ENCODE peak calls at places on chromosomes 13 and 19, in ten cellular contexts. A, J, R, W, F, K, Y, D, L and Z are unnamed samples. For H3K4me1, the result is how much of the 10 kb centered on the place peaks cover.

GRCh38 chr19:14089412-14089661 is 1.2 kb downstream of the SAMD1 start:
- DNase-seq in F (no peak), L (peak), A (no peak), J (no peak), W (peak), R (peak), D (no peak), K (no peak), Y (no peak), Z (no peak)

GRCh38 chr19:9645466-9645865 is 24.4 kb upstream of the ZNF561 start:
- DNase-seq in R (no peak), D (no peak), K (no peak), W (no peak), L (no peak), Y (no peak), A (no peak), F (no peak), J (no peak), Z (no peak)

GRCh38 chr13:112968910-112969691 is at the start of gene MCF2L:
- DNase-seq in Y (no peak), R (peak), L (peak), W (peak), F (no peak), J (peak), D (peak), A (peak), K (peak), Z (peak)

GRCh38 chr19:19113040-19113541 is 25.2 kb downstream of the TMEM161A start:
- DNase-seq in F (no peak), K (no peak), J (no peak), A (peak), W (no peak), R (no peak), D (no peak), L (peak), Y (no peak), Z (no peak)

GRCh38 chr13:99155821-99156220 is 44.8 kb upstream of the UBAC2 start:
- DNase-seq in W (no peak), A (no peak), L (no peak), F (no peak), K (no peak), R (no peak), D (no peak), J (no peak), Y (no peak), Z (no peak)

GRCh38 chr13:112972867-112973576 is 4.0 kb downstream of the MCF2L start:
- DNase-seq in A (peak), J (no peak), F (peak), R (no peak), W (no peak), K (peak), D (no peak), Y (no peak), L (no peak), Z (no peak)

GRCh38 chr19:48480476-48481190 is 11.5 kb downstream of the CYTH2 start:
- DNase-seq in R (no peak), W (peak), L (peak), Y (no peak), D (no peak), J (no peak), A (peak), K (no peak), F (no peak), Z (peak)

GRCh38 chr19:5932593-5933262 is 18.7 kb downstream of the CAPS start:
- DNase-seq in Y (no peak), W (no peak), L (no peak), R (no peak), F (no peak), D (no peak), K (no peak), J (no peak), A (no peak), Z (no peak)

GRCh38 chr13:23666576-23666975 is 96.4 kb downstream of the TNFRSF19 start:
- DNase-seq in L (no peak), W (no peak), F (no peak), D (no peak), Y (no peak), A (no peak), K (no peak), J (no peak), R (no peak), Z (no peak)

GRCh38 chr19:41295506-41295905 is 14.5 kb upstream of the CCDC97 start:
- DNase-seq in D (no peak), R (peak), K (no peak), F (no peak), W (no peak), L (no peak), J (no peak), Y (no peak), A (no peak), Z (no peak)

GRCh38 chr19:41297628-41298326 is 12.2 kb upstream of the CCDC97 start:
- DNase-seq in J (no peak), W (no peak), A (no peak), R (no peak), D (no peak), F (no peak), Y (no peak), L (no peak), K (peak), Z (no peak)

GRCh38 chr19:41298327-41298964 is 11.5 kb upstream of the CCDC97 start:
- DNase-seq in R (peak), W (no peak), D (no peak), F (peak), K (peak), A (peak), Y (peak), L (peak), J (peak), Z (peak)

GRCh38 chr19:41294393-41294792 is 15.6 kb upstream of the CCDC97 start:
- DNase-seq in Y (no peak), R (no peak), F (no peak), K (no peak), J (no peak), W (no peak), D (no peak), L (no peak), A (no peak), Z (no peak)

DNA sequence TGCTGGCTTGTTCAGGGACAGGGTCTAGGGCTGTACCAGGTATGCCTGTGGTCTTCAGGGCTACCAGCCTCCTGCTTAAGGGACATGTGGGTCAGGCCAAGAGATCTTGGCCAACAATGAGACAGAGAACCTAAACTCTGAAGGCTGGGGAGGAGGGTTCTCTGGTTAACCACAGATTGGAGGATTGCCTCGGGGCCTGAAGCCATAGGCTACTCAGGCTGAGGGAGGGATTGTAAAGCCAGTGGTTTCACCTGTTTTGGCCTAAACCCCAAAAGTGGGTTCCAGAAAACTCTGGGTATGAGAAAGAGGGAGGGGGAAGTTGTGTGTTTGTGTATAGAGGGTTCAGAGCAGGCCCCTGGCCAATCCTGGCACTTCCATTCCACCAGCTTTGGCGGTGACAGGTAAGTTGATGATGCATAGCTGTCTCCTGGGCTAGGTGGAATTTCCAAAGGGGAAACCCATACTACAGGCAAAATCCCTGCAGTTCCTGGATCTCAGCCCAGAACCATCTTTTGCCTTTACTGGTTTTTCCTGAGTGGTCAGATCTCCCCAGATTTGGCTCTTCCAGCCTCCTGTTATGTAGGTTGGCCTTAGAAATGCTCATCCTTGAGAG is 13.5 kb upstream of the CCDC97 start:
- DNase-seq in D (no peak), A (no peak), R (no peak), F (no peak), K (no peak), L (no peak), W (no peak), Y (no peak), J (no peak), Z (no peak)
- H3K4me1 ChIP-seq in D (under half), A (under half), R (under half), F (half or more), K (half or more), L (under half), W (under half), Y (under half), J (under half), Z (half or more)

GRCh38 chr19:36151144-36152051 is 849 bp downstream of the COX7A1 start:
- DNase-seq in W (no peak), Y (peak), A (peak), R (no peak), F (no peak), J (peak), K (no peak), L (no peak), D (no peak), Z (no peak)
- H3K4me1 ChIP-seq in W (under half), Y (under half), A (under half), R (under half), F (under half), J (under half), K (under half), L (under half), D (under half), Z (under half)

DNA sequence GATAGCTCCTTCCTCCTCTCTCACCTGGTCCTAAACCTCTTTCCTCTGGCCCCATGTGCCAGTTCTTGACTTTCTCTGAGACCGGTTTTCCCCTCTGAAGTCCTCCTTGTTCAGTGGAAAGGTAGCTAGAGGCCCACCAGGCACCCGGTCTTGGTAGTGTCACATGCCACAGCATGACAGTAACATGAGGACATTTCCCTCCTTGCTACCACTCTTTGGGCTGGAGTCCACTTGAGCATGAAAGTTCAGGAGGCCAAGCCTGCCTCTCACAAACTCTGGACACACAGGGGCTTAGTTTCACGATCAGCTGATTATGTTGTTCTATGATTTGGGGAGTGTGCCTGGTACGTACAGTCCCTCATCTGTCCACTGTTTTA is 45.6 kb downstream of the NFIX start:
- DNase-seq in K (no peak), F (no peak), L (no peak), R (no peak), A (no peak), Y (no peak), J (no peak), W (no peak), D (no peak), Z (no peak)
- H3K4me1 ChIP-seq in K (half or more), F (half or more), L (half or more), R (under half), A (under half), Y (half or more), J (half or more), W (under half), D (under half), Z (under half)

DNA sequence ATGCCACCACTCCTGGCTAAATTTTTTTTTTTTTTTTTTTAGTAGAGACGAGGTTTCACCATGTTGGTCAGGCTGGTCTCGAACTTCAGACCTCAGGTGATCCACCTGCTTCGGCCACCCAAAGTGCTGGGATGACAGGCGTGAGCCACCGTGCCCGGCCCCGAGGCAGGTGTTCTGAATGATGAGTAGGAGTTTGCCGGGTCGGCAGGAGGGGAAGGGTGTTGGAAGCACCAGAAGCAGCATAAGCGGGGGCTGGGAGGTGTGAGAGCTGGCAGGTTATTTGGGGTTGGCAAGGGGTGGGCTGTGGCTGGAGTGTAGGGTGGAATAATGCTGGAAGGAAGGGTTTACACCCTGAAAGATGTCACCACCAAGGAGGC is 1.8 kb downstream of the SPPL2B start:
- DNase-seq in R (no peak), L (no peak), W (no peak), F (no peak), Y (no peak), K (no peak), J (no peak), A (no peak), D (no peak), Z (no peak)
- H3K4me1 ChIP-seq in R (under half), L (under half), W (under half), F (half or more), Y (half or more), K (half or more), J (half or more), A (under half), D (under half), Z (under half)

GRCh38 chr19:46978470-46978869 is 41.2 kb upstream of the NPAS1 start:
- DNase-seq in Y (no peak), R (no peak), W (no peak), A (no peak), K (no peak), J (no peak), L (no peak), D (no peak), F (no peak), Z (no peak)
- H3K4me1 ChIP-seq in Y (half or more), R (under half), W (under half), A (half or more), K (under half), J (under half), L (half or more), D (under half), F (half or more), Z (under half)

DNA sequence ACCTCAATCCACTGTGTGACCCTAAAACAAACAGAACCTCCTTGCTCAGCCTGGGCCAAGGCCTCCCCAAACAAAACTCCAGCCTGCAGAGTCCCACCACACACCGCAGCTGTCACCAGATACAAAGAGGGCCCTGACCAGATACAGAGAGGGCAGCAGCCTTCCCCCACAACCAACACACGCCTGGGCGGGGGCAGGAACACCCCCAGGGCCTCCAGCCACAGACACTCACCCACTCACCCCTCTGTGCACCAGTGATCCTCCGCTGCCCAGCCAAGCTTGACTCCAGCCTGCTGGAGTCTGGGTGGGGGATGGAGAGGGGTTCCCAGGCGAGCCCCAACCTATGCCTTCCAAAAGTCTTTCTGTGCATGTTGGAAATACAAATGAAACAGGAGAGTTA is 5.9 kb upstream of the CIRBP start:
- DNase-seq in L (no peak), A (no peak), J (no peak), W (no peak), K (no peak), D (no peak), F (no peak), R (no peak), Y (no peak), Z (no peak)
- H3K4me1 ChIP-seq in L (half or more), A (half or more), J (half or more), W (half or more), K (half or more), D (half or more), F (half or more), R (half or more), Y (half or more), Z (half or more)

DNA sequence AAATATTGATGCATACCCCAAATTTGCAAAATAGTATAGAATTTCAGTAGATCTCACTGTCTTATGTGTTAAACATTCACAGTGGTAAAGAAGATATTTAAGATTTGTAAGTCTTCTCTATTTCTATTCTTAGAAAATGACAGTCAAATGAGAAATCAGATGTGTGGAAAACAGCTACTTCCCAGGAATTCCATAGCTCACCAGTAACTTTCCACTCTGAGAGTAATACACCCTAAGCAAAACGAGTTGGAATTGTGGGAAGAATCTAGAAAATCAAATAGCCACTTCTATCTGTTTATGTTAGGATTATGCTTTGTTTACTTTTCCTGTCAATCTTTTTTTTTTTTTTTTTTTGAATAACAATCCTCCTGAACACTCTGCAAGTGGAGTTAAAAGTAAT is 69.1 kb downstream of the FLT1 start:
- DNase-seq in W (no peak), A (no peak), L (no peak), J (no peak), K (no peak), D (no peak), Y (no peak), F (no peak), R (no peak), Z (no peak)
- H3K4me1 ChIP-seq in W (under half), A (under half), L (under half), J (under half), K (under half), D (under half), Y (under half), F (under half), R (under half), Z (under half)

GRCh38 chr19:46616631-46617322 is 8.1 kb downstream of the PTGIR start:
- DNase-seq in J (peak), A (peak), K (peak), R (peak), D (no peak), Y (no peak), L (peak), W (peak), F (no peak), Z (no peak)
- H3K4me1 ChIP-seq in J (under half), A (under half), K (under half), R (under half), D (under half), Y (under half), L (under half), W (half or more), F (half or more), Z (under half)